ENCODE peak calls at places on chromosomes 4 and X, in seven cellular contexts. A is A549, L is GM12878, K is GM23338, H is SK-N-SH, C is HCT116, X is K562. J is an unnamed sample.
A peak's percentile ranks its signal among the peaks of the same experiment; 100 is the strongest.

GRCh38 chrX:139783959-139784358 is 76.0 kb upstream of the MCF2 start:
- DNase-seq in A (no peak), L (no peak), K (no peak), H (no peak), C (no peak), X (no peak), J (no peak)

GRCh38 chr4:92121099-92121498 is 182.7 kb upstream of the GRID2 start:
- DNase-seq in A (no peak), L (no peak), K (no peak), H (no peak), C (no peak), X (no peak), J (no peak)

GRCh38 chr4:99507762-99508161 is 3.1 kb upstream of the C4orf17 start:
- DNase-seq in A (no peak), L (no peak), K (no peak), H (no peak), C (no peak), X (no peak), J (no peak)

GRCh38 chr4:41281038-41281634 is 24.4 kb downstream of the UCHL1 start:
- DNase-seq in A (peak; percentile 81), L (peak; percentile 48), K (peak; percentile 93), H (peak; percentile 84), C (peak; percentile 82), X (peak; percentile 67), J (peak; percentile 75)

GRCh38 chr4:148653681-148654080 is 211.5 kb upstream of the NR3C2 start:
- DNase-seq in A (no peak), L (no peak), K (no peak), H (no peak), C (no peak), X (no peak), J (no peak)

GRCh38 chr4:85965529-85965928 is 394.3 kb downstream of the MAPK10 start:
- DNase-seq in A (no peak), L (no peak), K (no peak), H (no peak), C (no peak), X (no peak), J (no peak)

GRCh38 chr4:113976937-113977855 is 2.3 kb downstream of the ARSJ start:
- DNase-seq in A (no peak), L (no peak), K (no peak), H (no peak), C (no peak), X (no peak), J (no peak)

GRCh38 chrX:115625577-115626301 is 64.8 kb downstream of the PLS3 start:
- DNase-seq in A (no peak), L (no peak), K (no peak), H (no peak), C (no peak), X (no peak), J (no peak)

GRCh38 chr4:3666263-3666662 is 99.9 kb upstream of the ADRA2C start:
- DNase-seq in A (no peak), L (no peak), K (no peak), H (no peak), C (no peak), X (no peak), J (no peak)

GRCh38 chr4:167966161-167966560 is 126.2 kb upstream of the ANXA10 start:
- DNase-seq in A (no peak), L (no peak), K (peak; percentile 0), H (no peak), C (no peak), X (no peak), J (no peak)

GRCh38 chr4:15233626-15234025 is 194.2 kb upstream of the C1QTNF7 start:
- DNase-seq in A (no peak), L (no peak), K (no peak), H (no peak), C (no peak), X (no peak), J (no peak)

GRCh38 chr4:158750379-158750778 is 18.4 kb upstream of the FNIP2 start:
- DNase-seq in A (no peak), L (no peak), K (no peak), H (no peak), C (no peak), X (no peak), J (no peak)

GRCh38 chrX:13398073-13398823 is 78.4 kb upstream of the ATXN3L start:
- DNase-seq in A (peak; percentile 75), L (no peak), K (peak; percentile 2), H (no peak), C (peak; percentile 89), X (peak; percentile 15), J (peak; percentile 84)

GRCh38 chr4:108382751-108383150 is 214.0 kb upstream of the LEF1 start:
- DNase-seq in A (no peak), L (no peak), K (no peak), H (no peak), C (no peak), X (no peak), J (no peak)

GRCh38 chrX:34300871-34301270 is 168.8 kb upstream of the FAM47A start:
- DNase-seq in A (no peak), L (no peak), K (peak; percentile 61), H (peak; percentile 13), C (peak; percentile 0), X (peak; percentile 11), J (peak; percentile 10)

GRCh38 chr4:7978489-7978888 is 38.8 kb upstream of the AFAP1 start:
- DNase-seq in A (no peak), L (no peak), K (peak; percentile 44), H (no peak), C (peak; percentile 47), X (no peak), J (no peak)

GRCh38 chr4:77493120-77493767 is 112.4 kb upstream of the CXCL13 start:
- DNase-seq in A (no peak), L (peak; percentile 35), K (no peak), H (no peak), C (no peak), X (no peak), J (no peak)

GRCh38 chr4:27702710-27703431 is 842.2 kb downstream of the STIM2 start:
- DNase-seq in A (no peak), L (no peak), K (peak; percentile 69), H (peak; percentile 3), C (peak; percentile 19), X (no peak), J (no peak)

GRCh38 chrX:139795196-139795595 is 87.2 kb upstream of the MCF2 start:
- DNase-seq in A (no peak), L (peak; percentile 57), K (no peak), H (no peak), C (no peak), X (no peak), J (no peak)

GRCh38 chr4:87366763-87367162 is 24.2 kb downstream of the HSD17B11 start:
- DNase-seq in A (no peak), L (no peak), K (no peak), H (no peak), C (no peak), X (no peak), J (no peak)

GRCh38 chr4:87363552-87363951 is 27.4 kb downstream of the HSD17B11 start:
- DNase-seq in A (no peak), L (no peak), K (no peak), H (no peak), C (no peak), X (no peak), J (no peak)

GRCh38 chr4:87370071-87370470 is 20.9 kb downstream of the HSD17B11 start:
- DNase-seq in A (no peak), L (no peak), K (no peak), H (no peak), C (no peak), X (no peak), J (no peak)

GRCh38 chr4:87360338-87360935 is 30.6 kb downstream of the HSD17B11 start:
- DNase-seq in A (no peak), L (no peak), K (no peak), H (no peak), C (no peak), X (no peak), J (no peak)

GRCh38 chr4:87365348-87365747 is 25.6 kb downstream of the HSD17B11 start:
- DNase-seq in A (no peak), L (no peak), K (no peak), H (no peak), C (no peak), X (no peak), J (no peak)
- TF ChIP-seq REST in A (no peak), L (no peak), K (no peak), H (no peak), C (no peak), X (no peak), J (no peak)

GRCh38 chrX:15789979-15790765 is at the start of gene ZRSR2:
- DNase-seq in A (peak; percentile 75), L (peak; percentile 58), K (peak; percentile 81), H (peak; percentile 93), C (peak; percentile 33), X (peak; percentile 82), J (peak; percentile 8)
- H3K4me1 ChIP-seq in A (peaks cover 10% of the 10 kb centered on the region), L (no peaks in the 10 kb centered on the region), K (no peaks in the 10 kb centered on the region), H (peaks cover 3% of the 10 kb centered on the region), C (peaks cover 5% of the 10 kb centered on the region), X (peaks cover 3% of the 10 kb centered on the region), J (no peaks in the 10 kb centered on the region)

DNA sequence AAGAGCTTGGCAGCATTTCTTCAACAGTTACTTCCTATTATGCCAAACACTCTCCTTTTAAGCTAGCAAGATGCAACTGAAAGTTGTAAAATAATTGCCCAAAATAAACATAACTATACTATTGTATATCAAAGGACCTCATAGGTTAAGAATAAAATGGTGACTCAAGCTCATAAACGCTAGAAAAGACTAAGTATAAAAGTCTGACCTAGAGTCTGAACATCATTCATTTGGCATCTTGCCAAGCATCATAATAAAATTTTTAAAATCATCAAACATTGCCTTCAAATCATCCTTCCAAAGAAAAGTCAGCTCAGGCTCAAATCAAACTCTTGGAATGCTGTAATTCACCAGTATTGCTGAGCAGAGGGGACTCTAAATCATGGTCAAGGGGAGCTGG is 281.2 kb downstream of the QDPR start:
- DNase-seq in A (no peak), L (no peak), K (no peak), H (no peak), C (no peak), X (no peak), J (no peak)
- TF ChIP-seq CTCF in A (no peak), L (no peak), K (no peak), H (no peak), C (no peak), X (no peak), J (no peak)

DNA sequence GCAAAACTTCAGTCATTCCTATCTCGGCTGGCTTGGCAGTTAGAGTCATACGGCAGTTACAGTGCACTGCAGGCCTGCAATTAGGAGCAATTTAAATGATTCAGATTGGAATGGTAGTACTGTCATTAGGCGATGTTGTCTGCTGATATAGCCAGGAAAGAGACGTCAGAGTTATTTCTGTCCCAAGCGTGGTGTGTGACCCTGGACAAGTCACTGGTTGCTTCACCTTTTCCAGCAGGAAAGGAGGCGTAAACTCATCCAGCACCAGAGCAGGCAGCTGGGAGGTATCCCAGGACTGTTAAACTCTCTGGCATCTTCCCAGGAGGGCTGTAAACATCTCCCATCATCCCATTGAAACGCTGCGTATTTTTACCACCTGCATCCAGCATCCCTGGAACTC is 842 bp upstream of the LNX1 start:
- DNase-seq in A (no peak), L (no peak), K (peak; percentile 48), H (no peak), C (no peak), X (no peak), J (no peak)
- TF ChIP-seq REST in A (no peak), L (no peak), K (no peak), H (no peak), C (no peak), X (no peak), J (no peak)

DNA sequence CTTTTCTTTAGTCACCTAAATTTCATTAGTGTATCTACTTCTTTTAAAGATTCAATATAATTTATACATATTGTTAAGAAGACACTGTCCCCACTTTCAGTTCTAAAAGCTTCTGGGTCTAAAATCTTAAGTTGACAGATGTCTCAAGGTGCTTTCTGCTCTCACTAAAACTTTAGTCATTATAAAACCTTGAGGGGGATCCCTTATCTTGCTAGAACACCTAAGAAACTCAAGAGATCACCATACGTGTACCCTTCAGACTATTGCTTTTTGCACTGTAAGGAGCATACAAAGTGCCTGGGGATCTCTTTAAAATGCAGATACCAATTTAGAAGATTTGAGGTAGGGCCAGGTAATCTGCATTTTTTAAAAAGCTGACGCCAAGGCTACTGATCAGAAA is 30.1 kb downstream of the CYBB start:
- DNase-seq in A (no peak), L (no peak), K (no peak), H (no peak), C (no peak), X (no peak), J (no peak)
- H3K4me1 ChIP-seq in A (no peaks in the 10 kb centered on the region), L (peaks cover 7% of the 10 kb centered on the region), K (no peaks in the 10 kb centered on the region), H (no peaks in the 10 kb centered on the region), C (no peaks in the 10 kb centered on the region), X (no peaks in the 10 kb centered on the region), J (no peaks in the 10 kb centered on the region)